ENCODE peak calls at places on chromosomes 11 and 22, in five cellular contexts. D is lower leg skin, Y is COLO829, F is KBM-7, E is A172. U is an unnamed sample.

GRCh38 chr11:13098067-13098466 is 89.0 kb downstream of the RASSF10 start:
- DNase-seq in F (no peak), D (no peak), Y (peak), E (no peak), U (no peak)

GRCh38 chr11:65915821-65916251 is 3.0 kb downstream of the C11orf68 start:
- DNase-seq in D (peak), Y (peak), F (no peak), E (peak), U (no peak)

GRCh38 chr22:26593763-26594162 is 3.8 kb upstream of the TPST2 start:
- DNase-seq in F (no peak), D (no peak), E (no peak), Y (no peak), U (no peak)

GRCh38 chr11:126992065-126992803 is 8.3 kb downstream of the KIRREL3 start:
- DNase-seq in Y (no peak), F (no peak), E (peak), D (no peak), U (no peak)

GRCh38 chr11:75536786-75537629 is 11.3 kb upstream of the GDPD5 start:
- DNase-seq in Y (no peak), F (peak), E (peak), D (no peak), U (no peak)

GRCh38 chr11:125625594-125626380 is 824 bp downstream of the CHEK1 start:
- DNase-seq in F (peak), D (peak), E (peak), Y (peak), U (peak)

GRCh38 chr11:62141111-62142042 is 17.6 kb downstream of the INCENP start:
- DNase-seq in Y (no peak), E (no peak), F (no peak), D (peak), U (no peak)

GRCh38 chr22:32751065-32751739 is 50.3 kb upstream of the TIMP3 start:
- DNase-seq in E (no peak), F (no peak), D (peak), Y (no peak), U (no peak)

GRCh38 chr11:33670250-33671011 is 30.2 kb downstream of the C11orf91 start:
- DNase-seq in F (no peak), D (peak), E (peak), Y (peak), U (no peak)

GRCh38 chr11:94922675-94923347 is 50.5 kb downstream of the CWC15 start:
- DNase-seq in E (no peak), Y (no peak), F (peak), D (no peak), U (no peak)

GRCh38 chr11:1222491-1223345 is at the start of gene MUC5B:
- DNase-seq in D (peak), E (no peak), F (no peak), Y (no peak), U (no peak)

GRCh38 chr11:104694259-104695070 is 203.8 kb downstream of the CASP12 start:
- DNase-seq in Y (no peak), F (peak), E (peak), D (no peak), U (no peak)

GRCh38 chr11:103709366-103709765 is 327.1 kb upstream of the DDI1 start:
- DNase-seq in Y (no peak), D (no peak), E (no peak), F (peak), U (no peak)

GRCh38 chr11:93085097-93085496 is 112.7 kb downstream of the SLC36A4 start:
- DNase-seq in E (peak), Y (no peak), F (no peak), D (no peak), U (no peak)

GRCh38 chr22:37173709-37174108 is 14.3 kb downstream of the C1QTNF6 start:
- DNase-seq in F (no peak), Y (no peak), D (peak), E (no peak), U (no peak)

GRCh38 chr11:111778047-111778558 is 11.9 kb upstream of the PPP2R1B start:
- DNase-seq in F (no peak), Y (no peak), D (no peak), E (no peak), U (no peak)

GRCh38 chr11:2818503-2818902 is 67.1 kb downstream of the CDKN1C start:
- DNase-seq in Y (no peak), E (no peak), F (no peak), D (no peak), U (no peak)

GRCh38 chr11:36703055-36703404 is 105.0 kb upstream of the RAG2 start:
- DNase-seq in F (no peak), Y (no peak), E (no peak), D (no peak), U (no peak)

GRCh38 chr22:47597041-47597440 is 834.6 kb downstream of the TBC1D22A start:
- DNase-seq in E (no peak), Y (no peak), D (peak), F (no peak), U (no peak)